ENCODE peak calls at places on chromosomes 13 and 19, in eight cellular contexts. W, I, A, L, S, G, Y and K are unnamed samples.

GRCh38 chr13:77000475-77000874 is 8.6 kb downstream of the CLN5 start:
- DNase-seq in L (no peak), Y (no peak), W (no peak), G (no peak), S (no peak), A (peak), I (no peak), K (no peak)

GRCh38 chr13:49995535-49996165 is 1.2 kb upstream of the TRIM13 start:
- DNase-seq in G (no peak), Y (no peak), S (no peak), A (no peak), W (no peak), I (no peak), L (peak), K (no peak)

GRCh38 chr19:27860309-27860934 is 1352.5 kb downstream of the UQCRFS1 start:
- DNase-seq in Y (no peak), A (no peak), I (no peak), S (no peak), L (no peak), W (no peak), G (no peak), K (no peak)

GRCh38 chr13:45895880-45896279 is 44.3 kb upstream of the SIAH3 start:
- DNase-seq in Y (no peak), W (no peak), G (no peak), S (no peak), L (no peak), I (no peak), A (no peak), K (no peak)

GRCh38 chr19:12574036-12574435 is 22.8 kb upstream of the ZNF564 start:
- DNase-seq in G (no peak), L (no peak), S (no peak), A (no peak), W (no peak), Y (no peak), I (no peak), K (peak)

GRCh38 chr13:52001120-52001731 is 10.0 kb downstream of the ATP7B start:
- DNase-seq in G (no peak), L (peak), S (peak), Y (no peak), W (peak), I (no peak), A (peak), K (no peak)

GRCh38 chr13:75364131-75364713 is 117.7 kb downstream of the TBC1D4 start:
- DNase-seq in I (no peak), A (no peak), W (no peak), Y (no peak), G (no peak), S (no peak), L (no peak), K (no peak)

GRCh38 chr19:32224371-32225244 is 120.8 kb upstream of the ZNF507 start:
- DNase-seq in G (peak), S (no peak), A (peak), I (no peak), Y (peak), L (peak), W (no peak), K (peak)

GRCh38 chr13:37618554-37618953 is 20.0 kb upstream of the POSTN start:
- DNase-seq in L (peak), W (no peak), Y (no peak), G (no peak), A (peak), S (no peak), I (peak), K (no peak)

GRCh38 chr13:51769455-51770127 is 34.4 kb downstream of the DHRS12 start:
- DNase-seq in A (peak), Y (no peak), I (no peak), S (no peak), W (no peak), G (no peak), L (peak), K (peak)

GRCh38 chr13:87331178-87331577 is 340.0 kb upstream of the SLITRK5 start:
- DNase-seq in L (no peak), A (peak), W (no peak), S (no peak), G (no peak), I (no peak), Y (peak), K (no peak)

GRCh38 chr19:5687360-5688198 is 2.5 kb upstream of the RPL36 start:
- DNase-seq in G (no peak), S (no peak), I (no peak), Y (peak), A (no peak), W (no peak), L (no peak), K (peak)

GRCh38 chr19:8517551-8518442 is 3.8 kb upstream of the ZNF414 start:
- DNase-seq in A (peak), L (peak), Y (no peak), S (no peak), G (no peak), W (no peak), I (no peak), K (no peak)

GRCh38 chr19:43124360-43124759 is 41.9 kb upstream of the PSG2 start:
- DNase-seq in A (no peak), Y (no peak), W (no peak), S (no peak), L (no peak), I (no peak), G (no peak), K (no peak)

GRCh38 chr13:58855283-58855682 is 1223.7 kb downstream of the PCDH17 start:
- DNase-seq in L (no peak), A (peak), S (no peak), I (no peak), W (no peak), Y (no peak), G (no peak), K (no peak)

GRCh38 chr13:29877456-29878096 is 27.2 kb upstream of the UBL3 start:
- DNase-seq in I (no peak), Y (no peak), S (no peak), L (no peak), W (no peak), A (peak), G (no peak), K (no peak)

GRCh38 chr13:109274188-109274821 is 512.1 kb downstream of the IRS2 start:
- DNase-seq in Y (peak), L (peak), A (peak), I (no peak), G (no peak), S (no peak), W (peak), K (no peak)

GRCh38 chr13:21949818-21950429 is 279.1 kb downstream of the FGF9 start:
- DNase-seq in Y (no peak), S (no peak), W (no peak), I (no peak), A (no peak), G (peak), L (no peak), K (no peak)

GRCh38 chr13:21767032-21767431 is 96.2 kb downstream of the FGF9 start:
- DNase-seq in I (no peak), L (no peak), G (no peak), A (no peak), W (no peak), S (no peak), Y (no peak), K (no peak)

GRCh38 chr13:110341445-110342247 is 34.6 kb downstream of the COL4A2 start:
- DNase-seq in W (no peak), I (no peak), G (no peak), A (peak), Y (peak), L (no peak), S (no peak), K (no peak)

GRCh38 chr13:114128624-114129522 is 3.5 kb downstream of the RASA3 start:
- DNase-seq in W (peak), A (peak), S (peak), G (no peak), L (peak), I (no peak), Y (peak), K (no peak)

GRCh38 chr19:44603201-44603945 is 10.0 kb upstream of the IGSF23 start:
- DNase-seq in A (peak), I (peak), W (peak), S (no peak), Y (peak), L (peak), G (no peak), K (no peak)

GRCh38 chr13:63425131-63425530 is 2009.5 kb upstream of the PCDH20 start:
- DNase-seq in W (no peak), I (no peak), G (no peak), A (peak), L (no peak), S (no peak), Y (no peak), K (no peak)

GRCh38 chr19:8306235-8307054 is 1.7 kb downstream of the CD320 start:
- DNase-seq in G (no peak), W (no peak), Y (peak), S (no peak), I (no peak), L (no peak), A (no peak), K (peak)

GRCh38 chr13:77430377-77430951 is 103.6 kb upstream of the MYCBP2 start:
- DNase-seq in A (no peak), I (no peak), L (no peak), W (no peak), S (no peak), G (no peak), Y (no peak), K (no peak)

GRCh38 chr13:73449258-73449657 is 390.5 kb downstream of the KLF5 start:
- DNase-seq in L (no peak), W (no peak), G (no peak), I (no peak), S (no peak), A (peak), Y (no peak), K (no peak)

DNA sequence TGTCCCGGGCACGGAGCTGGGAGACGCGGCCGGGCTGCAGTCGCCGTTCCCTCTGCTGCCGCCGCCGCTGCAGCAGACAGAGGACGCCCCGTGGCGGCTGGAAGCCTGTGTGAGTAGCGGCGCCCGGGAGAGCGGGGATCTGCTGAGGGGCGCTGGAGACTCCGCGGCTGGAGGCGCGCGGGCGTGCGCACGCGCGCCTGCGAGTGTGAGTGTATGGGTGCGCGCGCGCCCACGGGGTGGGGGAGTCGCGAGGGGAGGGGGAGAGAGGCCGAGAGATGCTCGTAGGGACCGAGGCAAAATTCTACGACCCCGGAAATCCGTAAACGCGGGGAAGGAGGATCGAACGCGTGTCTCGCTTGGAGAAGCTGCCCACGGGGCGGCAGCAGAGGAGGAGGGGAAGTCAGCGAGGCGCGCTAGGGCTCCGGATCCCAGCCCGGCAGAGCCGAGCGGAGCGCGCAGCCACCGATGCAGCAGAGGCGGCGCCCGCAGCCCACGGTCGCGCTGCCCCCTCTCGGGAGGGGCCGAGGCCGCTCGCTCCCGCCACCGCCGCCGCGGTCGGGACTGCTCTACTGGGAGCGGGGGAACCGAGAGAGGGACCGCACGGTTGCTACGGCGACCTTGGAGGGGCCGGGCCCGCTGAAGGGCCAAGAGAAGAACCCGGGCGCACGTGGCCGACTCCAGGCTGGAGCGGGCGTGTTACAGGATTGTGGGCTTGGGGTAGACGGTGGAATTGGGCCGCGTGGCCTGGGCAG is at the start of gene ENOX1:
- DNase-seq in I (no peak), W (peak), L (peak), A (peak), S (peak), G (peak), Y (peak), K (peak)
- TF ChIP-seq CTCF in I (peak), W (peak), L (no peak), A (no peak), S (no peak), G (no peak), Y (peak), K (peak)

GRCh38 chr13:100836696-100837095 is 162.1 kb upstream of the TMTC4 start:
- DNase-seq in Y (no peak), I (no peak), G (no peak), W (no peak), L (peak), S (no peak), A (peak), K (no peak)
- TF ChIP-seq CTCF in Y (no peak), I (no peak), G (no peak), W (no peak), L (no peak), S (no peak), A (no peak), K (no peak)

GRCh38 chr19:49816616-49817015 is 1.5 kb upstream of the MED25 start:
- DNase-seq in G (no peak), L (no peak), A (no peak), I (no peak), W (no peak), Y (no peak), S (no peak), K (no peak)

GRCh38 chr19:49814010-49814409 is 918 bp upstream of the FUZ start:
- DNase-seq in L (no peak), W (no peak), I (no peak), Y (no peak), G (no peak), S (no peak), A (no peak), K (no peak)

GRCh38 chr19:49820125-49820524 is 2.0 kb downstream of the MED25 start:
- DNase-seq in Y (peak), W (no peak), S (no peak), I (no peak), A (peak), G (no peak), L (no peak), K (no peak)

GRCh38 chr19:49818691-49819331 is 722 bp downstream of the MED25 start:
- DNase-seq in A (no peak), W (no peak), G (no peak), I (no peak), Y (no peak), S (no peak), L (no peak), K (no peak)

GRCh38 chr19:49817964-49818690 is at the start of gene MED25:
- DNase-seq in Y (peak), I (no peak), S (peak), A (peak), G (peak), L (peak), W (peak), K (peak)
- TF ChIP-seq CTCF in Y (peak), I (peak), S (no peak), A (no peak), G (no peak), L (no peak), W (peak), K (peak)

DNA sequence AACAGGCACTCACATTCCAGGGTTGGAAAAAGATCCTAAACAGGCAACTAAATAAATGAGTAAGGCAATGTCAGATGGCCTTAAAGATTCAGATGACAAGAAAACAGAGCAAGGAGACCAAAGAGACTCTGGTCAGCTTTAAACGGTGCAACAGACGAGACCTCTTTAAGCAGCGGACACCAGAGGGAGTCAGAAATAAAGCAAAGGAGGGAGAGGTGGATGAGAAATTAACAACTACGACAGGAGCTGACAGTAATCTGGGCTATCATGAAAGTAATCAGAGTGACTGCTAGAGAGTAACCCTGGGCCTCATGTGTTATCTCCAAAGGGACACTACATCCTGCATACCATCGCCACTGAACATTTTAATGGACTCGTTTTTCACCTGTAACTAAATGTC is 1.1 kb downstream of the ZNF550 start:
- DNase-seq in S (no peak), I (no peak), G (no peak), W (no peak), Y (no peak), L (peak), A (peak), K (no peak)
- TF ChIP-seq CTCF in S (no peak), I (no peak), G (no peak), W (peak), Y (no peak), L (peak), A (peak), K (no peak)

GRCh38 chr19:14974488-14974887 is 5.2 kb downstream of the SLC1A6 start:
- DNase-seq in L (no peak), I (no peak), W (no peak), G (no peak), S (no peak), A (no peak), Y (no peak), K (no peak)

GRCh38 chr19:14978377-14978776 is 1.3 kb downstream of the SLC1A6 start:
- DNase-seq in Y (no peak), A (no peak), W (no peak), S (no peak), I (no peak), G (no peak), L (no peak), K (no peak)

GRCh38 chr19:14979136-14979497 is 547 bp downstream of the SLC1A6 start:
- DNase-seq in G (no peak), I (no peak), L (no peak), S (no peak), A (no peak), Y (no peak), W (no peak), K (no peak)

GRCh38 chr19:14977128-14977527 is 2.5 kb downstream of the SLC1A6 start:
- DNase-seq in Y (no peak), A (no peak), G (no peak), S (no peak), L (no peak), I (no peak), W (no peak), K (no peak)

GRCh38 chr19:14979498-14980255 is at the start of gene SLC1A6:
- DNase-seq in W (no peak), L (no peak), A (no peak), G (peak), Y (no peak), I (no peak), S (no peak), K (no peak)
- TF ChIP-seq CTCF in W (no peak), L (no peak), A (no peak), G (no peak), Y (no peak), I (no peak), S (no peak), K (no peak)

GRCh38 chr19:29045708-29046107 is 167.2 kb downstream of the UQCRFS1 start:
- DNase-seq in G (no peak), W (no peak), S (no peak), A (no peak), L (no peak), Y (no peak), I (no peak), K (no peak)

GRCh38 chr19:29044037-29044436 is 168.9 kb downstream of the UQCRFS1 start:
- DNase-seq in Y (no peak), A (no peak), G (no peak), S (no peak), L (no peak), I (no peak), W (no peak), K (no peak)

DNA sequence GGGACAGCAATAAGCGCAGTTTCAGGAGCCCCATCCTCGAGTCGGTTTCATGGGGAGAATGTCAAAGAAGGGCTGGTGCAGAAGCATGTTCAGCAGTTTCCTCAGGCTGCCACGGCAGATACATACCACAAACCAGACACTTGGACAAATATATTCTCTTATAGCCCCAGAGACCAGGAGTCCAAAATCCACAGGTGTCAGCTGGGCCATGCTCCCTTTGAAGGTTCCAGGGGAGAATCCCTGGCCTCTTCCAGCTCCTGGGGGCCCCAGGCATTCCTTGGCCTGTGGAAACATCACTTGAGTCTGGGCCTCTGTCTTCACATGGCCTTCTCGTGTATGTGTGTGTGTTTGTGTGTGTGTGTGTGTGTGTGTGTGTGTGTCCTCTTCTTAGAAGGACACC is 164.1 kb downstream of the UQCRFS1 start:
- DNase-seq in W (no peak), Y (no peak), G (no peak), A (no peak), I (no peak), S (no peak), L (no peak), K (no peak)
- TF ChIP-seq CTCF in W (no peak), Y (no peak), G (no peak), A (no peak), I (no peak), S (no peak), L (no peak), K (no peak)

GRCh38 chr19:860481-861098 is 1.1 kb downstream of the CFD start:
- DNase-seq in I (no peak), A (peak), W (peak), L (peak), G (peak), Y (peak), S (peak), K (peak)
- TF ChIP-seq CTCF in I (peak), A (no peak), W (no peak), L (no peak), G (no peak), Y (peak), S (peak), K (peak)

DNA sequence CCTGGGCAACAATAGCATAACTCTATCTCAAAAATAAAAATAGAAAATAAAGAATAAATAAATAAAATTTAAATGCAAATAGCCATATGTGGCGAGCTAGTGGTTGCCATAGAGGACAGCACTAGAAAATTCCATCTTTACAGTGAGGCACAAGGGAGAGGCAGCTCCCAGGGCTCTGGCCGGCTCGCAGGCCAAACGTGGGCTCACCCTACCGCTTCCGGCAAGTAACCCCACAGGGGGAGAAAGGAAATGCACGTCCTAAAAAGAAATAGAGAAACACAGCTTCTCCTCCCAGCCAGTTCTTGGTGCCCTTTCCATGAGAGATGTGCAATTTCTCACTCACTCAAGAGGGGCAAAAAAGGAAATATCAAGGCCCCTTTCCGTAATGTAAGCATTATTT is 12.4 kb upstream of the GRWD1 start:
- DNase-seq in W (no peak), Y (no peak), I (no peak), S (no peak), G (no peak), A (no peak), L (no peak), K (no peak)
- TF ChIP-seq CTCF in W (no peak), Y (no peak), I (no peak), S (no peak), G (no peak), A (no peak), L (no peak), K (no peak)